ENCODE peak calls at places on chromosomes 12 and 14, in eight cellular contexts. G, Z, O, F, P, V, R and W are unnamed samples.

GRCh38 chr12:50283924-50284236 is 560 bp upstream of the LIMA1 start:
- DNase-seq in O (no peak), Z (no peak), R (no peak), P (no peak), F (peak; percentile 43), G (no peak), V (no peak), W (peak; percentile 8)

GRCh38 chr12:66297923-66298322 is 4.4 kb upstream of the HELB start:
- DNase-seq in G (no peak), R (no peak), F (no peak), P (no peak), Z (no peak), O (no peak), V (no peak), W (no peak)

GRCh38 chr12:54240971-54241588 is 38.8 kb downstream of the CBX5 start:
- DNase-seq in G (no peak), O (no peak), R (no peak), V (no peak), Z (no peak), F (no peak), P (no peak), W (no peak)

GRCh38 chr14:23436327-23437141 is 1.1 kb upstream of the MYH7 start:
- DNase-seq in R (no peak), V (peak; percentile 59), Z (peak; percentile 20), G (no peak), F (no peak), O (no peak), P (peak; percentile 29), W (no peak)

GRCh38 chr14:75554482-75554881 is 23.9 kb upstream of the FLVCR2 start:
- DNase-seq in P (no peak), F (no peak), G (no peak), O (no peak), R (no peak), V (no peak), Z (no peak), W (no peak)

GRCh38 chr12:21604245-21605101 is at the start of gene GYS2:
- DNase-seq in R (no peak), F (no peak), P (no peak), V (no peak), O (no peak), G (no peak), Z (no peak), W (no peak)

GRCh38 chr14:59330455-59330854 is 134.7 kb downstream of the GPR135 start:
- DNase-seq in V (no peak), O (no peak), G (no peak), Z (no peak), R (no peak), P (no peak), F (no peak), W (peak; percentile 32)

GRCh38 chr12:80268924-80269749 is 169.8 kb downstream of the OTOGL start:
- DNase-seq in V (no peak), R (no peak), P (no peak), G (no peak), Z (no peak), O (no peak), F (peak; percentile 21), W (no peak)

GRCh38 chr14:94392510-94392935 is 4.1 kb upstream of the SERPINA1 start:
- DNase-seq in R (peak; percentile 75), Z (no peak), F (peak; percentile 54), G (no peak), V (no peak), O (no peak), P (no peak), W (no peak)

GRCh38 chr12:46983959-46984833 is 95.2 kb upstream of the PCED1B start:
- DNase-seq in O (no peak), F (peak; percentile 58), R (no peak), P (no peak), Z (no peak), V (no peak), G (no peak), W (peak; percentile 16)

GRCh38 chr14:54026671-54027070 is 70.0 kb upstream of the BMP4 start:
- DNase-seq in G (no peak), R (no peak), F (no peak), O (no peak), V (no peak), P (no peak), Z (no peak), W (no peak)

GRCh38 chr12:12182926-12183325 is 83.9 kb downstream of the LRP6 start:
- DNase-seq in F (peak; percentile 40), G (no peak), R (no peak), O (no peak), P (no peak), Z (no peak), V (peak; percentile 1), W (no peak)

GRCh38 chr12:5171701-5172100 is 128.0 kb downstream of the KCNA5 start:
- DNase-seq in V (no peak), R (peak; percentile 32), Z (no peak), P (no peak), O (no peak), G (no peak), F (peak; percentile 76), W (no peak)

GRCh38 chr12:20040844-20041243 is 327.5 kb upstream of the PDE3A start:
- DNase-seq in Z (no peak), P (no peak), V (no peak), R (no peak), G (no peak), F (no peak), O (no peak), W (no peak)

GRCh38 chr14:67994561-67994960 is 175.0 kb downstream of the RAD51B start:
- DNase-seq in R (no peak), G (no peak), O (no peak), P (no peak), F (no peak), Z (no peak), V (no peak), W (no peak)

GRCh38 chr14:92657457-92658142 is 90.8 kb downstream of the LGMN start:
- DNase-seq in Z (no peak), R (peak; percentile 58), O (peak; percentile 39), P (no peak), F (no peak), V (no peak), G (no peak), W (no peak)

GRCh38 chr14:105142651-105143450 is 25.7 kb downstream of the JAG2 start:
- DNase-seq in V (no peak), Z (no peak), G (no peak), R (no peak), O (no peak), F (no peak), P (no peak), W (no peak)

GRCh38 chr12:100375023-100375737 is 18.3 kb downstream of the SLC17A8 start:
- DNase-seq in O (peak; percentile 48), R (peak; percentile 34), F (peak; percentile 88), G (no peak), V (peak; percentile 43), Z (peak; percentile 34), P (peak; percentile 71), W (no peak)

GRCh38 chr12:54211920-54212319 is 23.1 kb upstream of the SMUG1 start:
- DNase-seq in G (no peak), V (no peak), Z (no peak), O (no peak), F (no peak), P (no peak), R (no peak), W (no peak)

GRCh38 chr12:104669851-104670337 is 213.1 kb downstream of the CHST11 start:
- DNase-seq in Z (no peak), O (peak; percentile 59), F (no peak), G (no peak), R (peak; percentile 66), V (no peak), P (no peak), W (no peak)

GRCh38 chr12:271165-271564 is 8.5 kb upstream of the SLC6A13 start:
- DNase-seq in G (no peak), P (no peak), R (no peak), Z (no peak), V (no peak), F (no peak), O (no peak), W (no peak)